ENCODE peak calls at places on chromosomes 5 and 9, in five cellular contexts. One of them, this sample, is unnamed.

GRCh38 chr5:139272471-139273321 is 20.8 kb upstream of the MATR3 start:
- DNase-seq in tibial artery: no peak
- DNase-seq in HepG2: peak; percentile 73
- DNase-seq in stomach: no peak
- DNase-seq in IMR-90: peak; percentile 62
- DNase-seq in this sample: peak; percentile 28

GRCh38 chr9:135992486-135993408 is 31.6 kb upstream of the UBAC1 start:
- DNase-seq in tibial artery: peak; percentile 79
- DNase-seq in HepG2: peak; percentile 81
- DNase-seq in stomach: peak; percentile 75
- DNase-seq in IMR-90: peak; percentile 84
- DNase-seq in this sample: peak; percentile 56

GRCh38 chr9:107024193-107024592 is 161.2 kb downstream of the ZNF462 start:
- DNase-seq in tibial artery: no peak
- DNase-seq in HepG2: no peak
- DNase-seq in stomach: no peak
- DNase-seq in IMR-90: no peak
- DNase-seq in this sample: no peak

GRCh38 chr5:147055850-147056523 is 177.4 kb upstream of the PPP2R2B start:
- DNase-seq in tibial artery: no peak
- DNase-seq in HepG2: no peak
- DNase-seq in stomach: no peak
- DNase-seq in IMR-90: no peak
- DNase-seq in this sample: no peak

GRCh38 chr5:54707841-54708240 is 190.3 kb downstream of the SNX18 start:
- DNase-seq in tibial artery: no peak
- DNase-seq in HepG2: no peak
- DNase-seq in stomach: no peak
- DNase-seq in IMR-90: no peak
- DNase-seq in this sample: no peak

GRCh38 chr5:143227301-143227700 is 176.2 kb downstream of the NR3C1 start:
- DNase-seq in tibial artery: no peak
- DNase-seq in HepG2: no peak
- DNase-seq in stomach: no peak
- DNase-seq in IMR-90: no peak
- DNase-seq in this sample: no peak

GRCh38 chr9:72526901-72527800 is 5.7 kb downstream of the TMC1 start:
- DNase-seq in tibial artery: peak; percentile 79
- DNase-seq in HepG2: peak; percentile 10
- DNase-seq in stomach: peak; percentile 68
- DNase-seq in IMR-90: peak; percentile 93
- DNase-seq in this sample: peak; percentile 95

GRCh38 chr9:132973713-132974112 is 4.8 kb upstream of the GFI1B start:
- DNase-seq in tibial artery: no peak
- DNase-seq in HepG2: no peak
- DNase-seq in stomach: no peak
- DNase-seq in IMR-90: peak; percentile 18
- DNase-seq in this sample: peak; percentile 14

GRCh38 chr5:87020099-87020934 is 247.4 kb upstream of the RASA1 start:
- DNase-seq in tibial artery: peak; percentile 67
- DNase-seq in HepG2: no peak
- DNase-seq in stomach: no peak
- DNase-seq in IMR-90: peak; percentile 16
- DNase-seq in this sample: no peak

DNA sequence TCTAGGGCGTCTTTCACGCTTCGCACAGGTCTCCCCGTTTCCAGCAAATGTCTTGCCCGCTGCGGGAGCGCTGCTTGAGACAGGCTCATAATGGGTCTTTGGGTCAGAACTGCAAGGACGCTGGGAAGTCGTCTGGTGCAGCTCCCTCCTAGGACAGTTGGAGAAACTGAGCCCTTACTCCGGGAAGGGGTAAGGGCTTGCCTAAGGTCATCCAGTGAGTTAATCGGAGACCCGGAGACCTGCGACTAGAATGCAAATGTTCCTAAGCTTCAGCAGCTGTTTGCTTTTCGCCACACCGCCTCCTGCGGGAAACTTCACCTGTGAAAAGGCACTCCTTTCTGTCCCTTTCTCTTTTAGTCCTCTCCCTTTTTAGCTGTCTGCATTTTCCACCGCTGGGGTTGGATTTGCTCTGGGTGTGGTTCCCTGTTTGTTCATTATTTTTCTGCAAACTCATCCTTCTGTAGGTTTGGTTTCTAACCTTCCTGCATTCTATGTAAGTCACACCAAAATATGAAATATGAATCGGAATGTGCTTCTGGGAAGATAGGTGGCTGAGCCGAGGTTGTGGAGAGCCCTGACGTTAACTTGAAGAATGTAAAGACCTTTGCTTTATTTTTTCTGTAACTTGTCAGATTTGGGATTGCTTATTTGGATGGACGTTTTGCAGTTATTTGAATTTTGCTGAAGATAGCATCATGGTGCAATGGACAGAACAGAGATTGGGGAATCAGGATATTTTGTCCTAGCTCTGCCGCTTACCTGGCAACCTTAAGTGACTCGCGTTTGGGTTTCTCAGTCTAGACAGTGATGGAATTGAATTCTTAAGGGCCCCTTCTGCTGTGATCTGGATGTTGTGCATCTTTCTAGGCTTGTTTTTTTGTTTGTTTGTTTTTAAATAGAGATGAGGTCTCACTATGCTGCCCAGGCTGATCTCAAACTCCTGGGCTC is 909 bp downstream of the SLC36A1 start:
- DNase-seq in tibial artery: no peak
- DNase-seq in HepG2: peak; percentile 27
- DNase-seq in stomach: peak; percentile 43
- DNase-seq in IMR-90: no peak
- DNase-seq in this sample: no peak
- TF ChIP-seq CTCF in tibial artery: no peak
- TF ChIP-seq CTCF in HepG2: peak; percentile 18
- TF ChIP-seq CTCF in stomach: no peak
- TF ChIP-seq CTCF in IMR-90: no peak
- TF ChIP-seq CTCF in this sample: peak; percentile 36

GRCh38 chr5:1818784-1819183 is 17.6 kb downstream of the NDUFS6 start:
- DNase-seq in tibial artery: peak; percentile 4
- DNase-seq in HepG2: no peak
- DNase-seq in stomach: no peak
- DNase-seq in IMR-90: no peak
- DNase-seq in this sample: no peak

GRCh38 chr5:1819458-1819857 is 18.3 kb downstream of the NDUFS6 start:
- DNase-seq in tibial artery: no peak
- DNase-seq in HepG2: no peak
- DNase-seq in stomach: no peak
- DNase-seq in IMR-90: no peak
- DNase-seq in this sample: no peak

GRCh38 chr5:1815071-1815786 is 14.0 kb downstream of the NDUFS6 start:
- DNase-seq in tibial artery: no peak
- DNase-seq in HepG2: no peak
- DNase-seq in stomach: no peak
- DNase-seq in IMR-90: no peak
- DNase-seq in this sample: no peak

GRCh38 chr5:1815881-1816292 is 14.7 kb downstream of the NDUFS6 start:
- DNase-seq in tibial artery: peak; percentile 42
- DNase-seq in HepG2: no peak
- DNase-seq in stomach: no peak
- DNase-seq in IMR-90: no peak
- DNase-seq in this sample: no peak

GRCh38 chr5:1817261-1818043 is 16.2 kb downstream of the NDUFS6 start:
- DNase-seq in tibial artery: peak; percentile 5
- DNase-seq in HepG2: no peak
- DNase-seq in stomach: no peak
- DNase-seq in IMR-90: no peak
- DNase-seq in this sample: no peak
- H3K36me3 ChIP-seq in tibial artery: peaks cover 89% of the 10 kb centered on the region
- H3K36me3 ChIP-seq in HepG2: peaks cover 31% of the 10 kb centered on the region
- H3K36me3 ChIP-seq in stomach: peaks cover 65% of the 10 kb centered on the region
- H3K36me3 ChIP-seq in IMR-90: peaks cover 60% of the 10 kb centered on the region
- H3K36me3 ChIP-seq in this sample: peaks cover 66% of the 10 kb centered on the region

DNA sequence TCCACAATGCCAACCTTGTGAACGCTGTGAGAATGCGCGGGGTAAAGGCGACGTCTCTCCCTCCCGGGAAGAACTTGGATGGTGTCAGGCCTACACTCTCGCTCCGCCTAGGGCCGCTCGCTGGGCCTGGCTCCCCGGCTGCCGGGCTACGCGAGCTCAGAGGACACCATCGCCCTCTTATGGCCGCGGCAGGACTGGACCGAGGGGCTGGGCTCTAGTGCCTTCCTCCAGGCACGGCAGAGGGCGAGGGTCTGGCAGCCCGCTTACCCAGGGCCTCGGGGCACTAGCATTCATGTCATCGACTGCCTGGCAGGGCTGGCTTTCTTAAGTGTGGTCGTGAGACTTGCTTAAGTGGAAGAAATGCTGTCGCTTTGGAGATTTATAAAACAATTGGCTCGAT is 1.2 kb upstream of the EXOSC2 start:
- DNase-seq in tibial artery: no peak
- DNase-seq in HepG2: no peak
- DNase-seq in stomach: no peak
- DNase-seq in IMR-90: no peak
- DNase-seq in this sample: no peak
- TF ChIP-seq CTCF in tibial artery: no peak
- TF ChIP-seq CTCF in HepG2: peak; percentile 27
- TF ChIP-seq CTCF in stomach: no peak
- TF ChIP-seq CTCF in IMR-90: peak; percentile 6
- TF ChIP-seq CTCF in this sample: peak; percentile 71

GRCh38 chr9:137818286-137818685 is 59.3 kb upstream of the CACNA1B start:
- DNase-seq in tibial artery: no peak
- DNase-seq in HepG2: no peak
- DNase-seq in stomach: no peak
- DNase-seq in IMR-90: no peak
- DNase-seq in this sample: no peak

GRCh38 chr9:137814841-137815240 is 62.7 kb upstream of the CACNA1B start:
- DNase-seq in tibial artery: no peak
- DNase-seq in HepG2: no peak
- DNase-seq in stomach: no peak
- DNase-seq in IMR-90: no peak
- DNase-seq in this sample: no peak

GRCh38 chr9:137815256-137816255 is 62.0 kb upstream of the CACNA1B start:
- DNase-seq in tibial artery: no peak
- DNase-seq in HepG2: no peak
- DNase-seq in stomach: no peak
- DNase-seq in IMR-90: no peak
- DNase-seq in this sample: no peak

GRCh38 chr9:137816531-137817235 is 60.9 kb upstream of the CACNA1B start:
- DNase-seq in tibial artery: no peak
- DNase-seq in HepG2: no peak
- DNase-seq in stomach: no peak
- DNase-seq in IMR-90: no peak
- DNase-seq in this sample: no peak

GRCh38 chr9:137817236-137818200 is 60.1 kb upstream of the CACNA1B start:
- DNase-seq in tibial artery: no peak
- DNase-seq in HepG2: no peak
- DNase-seq in stomach: no peak
- DNase-seq in IMR-90: no peak
- DNase-seq in this sample: no peak
- H3K36me3 ChIP-seq in tibial artery: peaks cover 87% of the 10 kb centered on the region
- H3K36me3 ChIP-seq in HepG2: peaks cover 32% of the 10 kb centered on the region
- H3K36me3 ChIP-seq in stomach: peaks cover 71% of the 10 kb centered on the region
- H3K36me3 ChIP-seq in IMR-90: peaks cover 65% of the 10 kb centered on the region
- H3K36me3 ChIP-seq in this sample: peaks cover 40% of the 10 kb centered on the region

DNA sequence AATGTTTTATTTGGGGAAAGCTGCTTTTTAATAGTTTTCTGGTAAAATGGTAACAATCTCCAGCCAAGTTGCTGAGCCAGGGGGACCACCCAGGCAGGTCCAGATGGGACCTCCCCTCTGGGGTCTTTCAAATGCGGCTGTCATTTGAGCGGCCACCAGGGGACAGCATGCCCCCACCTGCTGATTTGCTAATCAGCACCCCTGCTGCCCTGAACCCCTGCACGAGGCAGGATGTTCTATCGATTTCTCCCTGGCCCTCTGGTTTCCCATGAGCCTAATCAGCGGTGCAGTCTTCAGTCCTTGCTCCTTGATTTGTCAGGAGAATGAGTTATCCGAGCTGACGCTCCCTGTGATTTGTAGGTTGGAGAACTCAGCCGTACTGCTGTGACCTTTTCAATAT is 247.0 kb downstream of the FSTL4 start:
- DNase-seq in tibial artery: no peak
- DNase-seq in HepG2: no peak
- DNase-seq in stomach: no peak
- DNase-seq in IMR-90: no peak
- DNase-seq in this sample: no peak
- TF ChIP-seq CTCF in tibial artery: no peak
- TF ChIP-seq CTCF in HepG2: peak; percentile 51
- TF ChIP-seq CTCF in stomach: no peak
- TF ChIP-seq CTCF in IMR-90: peak; percentile 3
- TF ChIP-seq CTCF in this sample: peak; percentile 57

GRCh38 chr5:149496166-149496565 is 55.1 kb downstream of the CSNK1A1 start:
- DNase-seq in tibial artery: no peak
- DNase-seq in HepG2: no peak
- DNase-seq in stomach: no peak
- DNase-seq in IMR-90: no peak
- DNase-seq in this sample: no peak

GRCh38 chr5:149498724-149499336 is 52.4 kb downstream of the CSNK1A1 start:
- DNase-seq in tibial artery: no peak
- DNase-seq in HepG2: no peak
- DNase-seq in stomach: no peak
- DNase-seq in IMR-90: no peak
- DNase-seq in this sample: no peak

GRCh38 chr5:149495673-149496072 is 55.6 kb downstream of the CSNK1A1 start:
- DNase-seq in tibial artery: no peak
- DNase-seq in HepG2: no peak
- DNase-seq in stomach: no peak
- DNase-seq in IMR-90: no peak
- DNase-seq in this sample: no peak

GRCh38 chr5:149500922-149501582 is 50.2 kb downstream of the CSNK1A1 start:
- DNase-seq in tibial artery: no peak
- DNase-seq in HepG2: no peak
- DNase-seq in stomach: no peak
- DNase-seq in IMR-90: peak; percentile 94
- DNase-seq in this sample: peak; percentile 82

DNA sequence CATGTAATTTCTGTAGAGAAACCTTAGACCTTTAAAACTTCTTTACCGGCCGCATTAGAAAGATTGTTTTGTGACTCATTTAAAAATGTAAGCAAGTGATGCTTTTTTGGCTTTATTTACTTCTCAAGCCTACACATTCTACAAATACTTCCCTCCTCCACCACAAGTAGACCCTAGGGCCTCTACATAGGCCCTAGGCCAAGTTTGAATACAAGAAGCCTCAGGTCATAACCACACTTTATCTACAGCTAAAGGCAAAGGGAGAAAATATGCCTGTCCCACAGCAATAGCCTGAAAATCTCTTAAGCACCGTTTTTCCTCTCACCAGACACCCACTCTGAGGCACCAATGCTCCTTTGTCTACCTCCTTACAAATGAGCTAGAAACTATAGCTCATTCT is 53.9 kb downstream of the CSNK1A1 start:
- DNase-seq in tibial artery: no peak
- DNase-seq in HepG2: no peak
- DNase-seq in stomach: no peak
- DNase-seq in IMR-90: peak; percentile 98
- DNase-seq in this sample: peak; percentile 56
- H3K36me3 ChIP-seq in tibial artery: peaks cover 43% of the 10 kb centered on the region
- H3K36me3 ChIP-seq in HepG2: peaks cover 11% of the 10 kb centered on the region
- H3K36me3 ChIP-seq in stomach: peaks cover 19% of the 10 kb centered on the region
- H3K36me3 ChIP-seq in IMR-90: peaks cover 31% of the 10 kb centered on the region
- H3K36me3 ChIP-seq in this sample: peaks cover 27% of the 10 kb centered on the region

DNA sequence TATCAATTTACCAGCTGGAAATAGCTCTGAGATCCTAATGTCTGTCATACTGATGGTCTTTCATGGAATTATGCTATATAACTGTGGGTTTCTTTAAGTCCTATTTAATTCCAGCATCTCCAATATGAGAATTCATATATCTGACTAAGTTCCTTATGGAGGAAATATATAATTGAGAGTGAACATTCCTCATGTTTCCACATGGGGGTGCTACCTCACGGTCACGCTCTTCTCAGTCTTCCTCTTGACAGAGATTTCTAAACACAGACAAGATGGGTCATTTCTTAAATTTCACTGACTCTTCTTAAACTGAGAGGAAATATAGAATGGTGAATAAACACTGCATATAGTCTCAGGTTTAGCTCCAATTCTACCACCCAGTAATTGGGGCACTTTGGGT is 212.1 kb downstream of the SLF1 start:
- DNase-seq in tibial artery: no peak
- DNase-seq in HepG2: no peak
- DNase-seq in stomach: no peak
- DNase-seq in IMR-90: no peak
- DNase-seq in this sample: no peak
- TF ChIP-seq CTCF in tibial artery: no peak
- TF ChIP-seq CTCF in HepG2: peak; percentile 43
- TF ChIP-seq CTCF in stomach: no peak
- TF ChIP-seq CTCF in IMR-90: peak; percentile 11
- TF ChIP-seq CTCF in this sample: peak; percentile 63

This sample was measured in brain microvascular endothelial cell.